ENCODE peak calls at places on chromosomes 11 and 22, in four cellular contexts. P is HepG2, Q is SK-N-SH, D is K562. M is an unnamed sample.

GRCh38 chr11:67631853-67632174 is 2.1 kb upstream of the NUDT8 start:
- DNase-seq in P (no peak), Q (no peak), D (no peak), M (no peak)

GRCh38 chr11:88531776-88532175 is 194.2 kb upstream of the CTSC start:
- DNase-seq in D (no peak), Q (no peak), P (no peak), M (no peak)

GRCh38 chr11:11391796-11392195 is 38.7 kb upstream of the CSNK2A3 start:
- DNase-seq in Q (no peak), P (no peak), D (no peak), M (no peak)

GRCh38 chr11:111620518-111620917 is 18.3 kb downstream of the SIK2 start:
- DNase-seq in Q (no peak), P (no peak), D (no peak), M (no peak)

GRCh38 chr11:111352935-111353695 is 26.0 kb downstream of the POU2AF1 start:
- DNase-seq in Q (no peak), P (no peak), D (no peak), M (no peak)

GRCh38 chr11:10866893-10867331 is 9.1 kb upstream of the ZBED5 start:
- DNase-seq in D (peak), Q (peak), P (no peak), M (no peak)

GRCh38 chr11:119786431-119787073 is 57.6 kb upstream of the NECTIN1 start:
- DNase-seq in D (no peak), P (no peak), Q (no peak), M (no peak)

GRCh38 chr11:66854231-66854661 is 2.6 kb upstream of the LRFN4 start:
- DNase-seq in P (no peak), Q (no peak), D (no peak), M (no peak)

GRCh38 chr11:21264125-21264524 is 594.7 kb downstream of the NELL1 start:
- DNase-seq in P (no peak), D (no peak), Q (no peak), M (no peak)

GRCh38 chr11:84583106-84583505 is 1044.0 kb downstream of the DLG2 start:
- DNase-seq in Q (no peak), P (no peak), D (no peak), M (no peak)

GRCh38 chr11:65438257-65439151 is 15.9 kb downstream of the NEAT1 start:
- DNase-seq in P (no peak), D (no peak), Q (no peak), M (no peak)

GRCh38 chr11:79932612-79933011 is 491.8 kb upstream of the TENM4 start:
- DNase-seq in P (no peak), Q (no peak), D (no peak), M (no peak)

GRCh38 chr22:26570126-26570525 is 19.8 kb downstream of the TPST2 start:
- DNase-seq in P (no peak), D (no peak), Q (no peak), M (no peak)

GRCh38 chr11:9982796-9983579 is 311.0 kb downstream of the SBF2 start:
- DNase-seq in P (peak), Q (no peak), D (peak), M (no peak)

GRCh38 chr11:45755281-45755859 is 49.6 kb upstream of the SLC35C1 start:
- DNase-seq in D (no peak), P (no peak), Q (no peak), M (no peak)

GRCh38 chr11:66119348-66120133 is 49.5 kb downstream of the PACS1 start:
- DNase-seq in P (peak), Q (peak), D (no peak), M (no peak)

GRCh38 chr11:776459-777287 is 614 bp downstream of the GATD1 start:
- DNase-seq in Q (peak), P (no peak), D (peak), M (peak)

GRCh38 chr11:45702511-45702910 is 37.1 kb upstream of the CHST1 start:
- DNase-seq in Q (no peak), D (no peak), P (no peak), M (no peak)

GRCh38 chr11:82902086-82902485 is 550 bp downstream of the DDIAS start:
- DNase-seq in P (no peak), Q (no peak), D (peak), M (no peak)

GRCh38 chr11:134331565-134332188 is at the start of gene GLB1L2:
- DNase-seq in P (peak), D (peak), Q (peak), M (peak)

GRCh38 chr11:96314326-96315050 is 28.5 kb downstream of the MAML2 start:
- DNase-seq in D (no peak), Q (no peak), P (no peak), M (no peak)

GRCh38 chr11:108743851-108744250 is 79.0 kb downstream of the DDX10 start:
- DNase-seq in D (no peak), P (no peak), Q (no peak), M (no peak)

GRCh38 chr11:59761985-59762384 is 6.8 kb downstream of the STX3 start:
- DNase-seq in Q (no peak), D (no peak), P (no peak), M (peak)

GRCh38 chr11:17873571-17873970 is 139.0 kb downstream of the KCNC1 start:
- DNase-seq in Q (no peak), D (no peak), P (no peak), M (no peak)

GRCh38 chr11:9210922-9211320 is 54.2 kb downstream of the DENND5A start:
- DNase-seq in D (no peak), Q (no peak), P (no peak), M (no peak)

GRCh38 chr11:65586676-65587075 is 8.9 kb downstream of the KCNK7 start:
- DNase-seq in D (no peak), P (no peak), Q (peak), M (no peak)

GRCh38 chr11:69351460-69351859 is 57.5 kb downstream of the MYEOV start:
- DNase-seq in Q (no peak), P (no peak), D (no peak), M (no peak)

GRCh38 chr11:61048368-61049065 is 53.8 kb upstream of the CD5 start:
- DNase-seq in P (no peak), D (no peak), Q (no peak), M (no peak)

GRCh38 chr11:57868491-57868890 is 106.9 kb downstream of the CTNND1 start:
- DNase-seq in P (no peak), D (no peak), Q (no peak), M (no peak)

GRCh38 chr22:46047226-46047625 is 70.3 kb upstream of the WNT7B start:
- DNase-seq in Q (no peak), P (no peak), D (no peak), M (no peak)

GRCh38 chr11:10722307-10722706 is 28.7 kb upstream of the CTR9 start:
- DNase-seq in D (no peak), Q (peak), P (no peak), M (no peak)

GRCh38 chr11:73939096-73939495 is 11.7 kb upstream of the DNAJB13 start:
- DNase-seq in Q (no peak), D (no peak), P (no peak), M (no peak)

GRCh38 chr11:9760180-9760550 is 96.3 kb downstream of the SWAP70 start:
- DNase-seq in D (no peak), P (no peak), Q (no peak), M (no peak)

GRCh38 chr11:46414466-46414796 is 22.9 kb upstream of the CHRM4 start:
- DNase-seq in P (no peak), Q (no peak), D (no peak), M (no peak)

DNA sequence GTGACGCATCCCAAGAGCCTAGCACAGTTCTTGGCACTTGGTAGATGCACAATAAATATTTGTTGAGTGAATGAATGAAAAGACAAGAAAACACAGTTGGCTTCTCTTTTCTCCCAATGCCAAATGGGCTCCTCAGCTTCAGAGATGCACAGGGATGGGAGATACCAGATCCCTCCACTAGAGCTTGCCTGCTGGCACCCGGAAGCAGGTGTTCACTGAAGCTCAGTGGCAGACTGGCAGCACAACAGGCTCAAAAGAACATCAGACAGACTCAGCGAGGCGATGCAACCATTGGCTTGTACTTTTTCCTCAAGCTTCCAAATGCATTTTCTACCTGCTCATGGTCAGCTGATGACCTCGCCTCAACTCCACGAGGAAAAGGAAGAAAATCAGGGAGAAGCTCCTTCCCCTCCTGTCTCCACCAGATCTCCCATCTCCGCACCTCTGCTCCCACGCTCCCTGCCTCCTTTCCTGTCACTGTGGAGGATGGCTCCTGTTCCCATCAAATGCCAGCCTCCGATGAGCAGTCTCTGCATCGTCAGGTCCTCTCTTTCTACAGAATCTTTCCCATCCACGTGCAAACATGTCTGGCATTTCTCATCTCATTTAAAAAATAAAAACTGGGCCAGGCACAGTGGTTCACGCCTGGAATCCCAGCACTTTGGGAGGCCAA is 5.8 kb downstream of the RAPSN start:
- DNase-seq in D (no peak), P (no peak), Q (peak), M (no peak)
- TF ChIP-seq REST in D (no peak), P (no peak), Q (no peak), M (no peak)

GRCh38 chr22:37472418-37473006 is 13.7 kb downstream of the MFNG start:
- DNase-seq in Q (peak), P (peak), D (peak), M (no peak)

GRCh38 chr22:37471721-37472417 is 14.3 kb downstream of the MFNG start:
- DNase-seq in D (no peak), Q (no peak), P (no peak), M (no peak)

GRCh38 chr22:37467556-37467955 is 18.6 kb downstream of the MFNG start:
- DNase-seq in P (no peak), D (no peak), Q (no peak), M (no peak)

GRCh38 chr22:37470087-37470445 is 16.1 kb downstream of the MFNG start:
- DNase-seq in Q (no peak), D (no peak), P (no peak), M (no peak)

DNA sequence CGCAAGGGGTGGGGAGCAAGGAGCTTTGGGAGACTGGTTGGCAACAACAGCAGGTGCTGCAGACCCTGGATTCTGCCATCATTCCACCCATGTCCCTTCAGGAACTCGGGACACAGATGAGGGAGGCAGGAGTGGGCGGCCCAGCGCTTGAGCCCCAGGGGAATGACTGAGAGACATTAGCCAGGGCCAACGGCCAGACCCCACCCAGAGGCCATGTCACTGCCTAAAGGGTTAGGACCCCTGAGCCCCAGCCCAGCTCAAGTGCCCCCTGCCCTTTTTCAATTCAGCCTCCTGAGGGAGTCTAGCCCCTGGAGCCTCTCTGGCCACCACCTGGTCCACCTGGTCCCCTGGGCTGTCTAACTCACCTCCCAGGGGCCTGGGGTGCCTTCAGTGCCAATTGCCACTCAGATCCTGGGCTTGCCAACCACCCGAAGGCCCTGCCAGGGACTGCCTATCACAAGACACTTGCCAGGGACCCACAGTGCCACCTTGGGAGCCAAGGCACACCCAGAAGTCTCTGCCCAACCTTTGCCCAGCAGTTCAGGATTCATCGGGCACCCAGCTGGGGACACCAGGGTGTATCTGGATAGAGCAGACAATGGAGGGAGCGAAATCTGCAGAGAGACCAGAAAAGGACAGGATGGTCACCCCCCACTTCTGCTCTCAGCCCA is 16.6 kb downstream of the MFNG start:
- DNase-seq in Q (no peak), D (no peak), P (no peak), M (no peak)
- TF ChIP-seq GABPA in Q (no peak), D (no peak), P (no peak), M (no peak)

DNA sequence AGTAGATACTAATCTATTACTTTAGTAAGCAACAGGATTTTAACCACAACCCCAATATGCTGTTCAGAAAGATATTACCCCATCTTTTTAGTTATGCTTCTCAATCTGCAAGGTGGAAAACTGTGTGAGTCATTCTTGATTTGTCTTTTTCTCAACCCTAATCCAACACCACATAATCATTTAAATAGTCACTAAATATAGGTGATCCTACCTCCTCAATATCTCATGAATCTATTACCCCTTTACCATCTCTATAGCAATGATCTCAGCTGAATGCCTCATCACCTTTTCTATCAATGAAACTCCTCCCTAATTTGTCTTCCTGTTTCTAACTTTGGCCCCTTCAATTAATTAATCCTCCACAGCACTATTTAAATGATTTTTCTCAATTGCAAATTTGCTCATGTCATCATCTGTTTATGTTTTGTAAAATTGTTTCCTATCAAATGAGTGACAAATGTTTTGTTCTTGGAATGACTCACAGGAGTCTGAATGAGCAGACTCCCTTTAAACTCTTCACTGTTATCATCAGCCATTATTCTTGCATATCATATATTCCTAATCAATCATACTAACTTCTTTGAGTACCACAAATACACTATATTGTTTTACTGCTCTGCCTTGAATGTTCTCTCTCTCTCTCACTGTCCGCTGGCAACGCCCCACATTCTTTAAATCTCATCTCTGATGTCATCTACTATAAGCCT is 26.1 kb downstream of the SNX19 start:
- DNase-seq in D (no peak), P (no peak), Q (no peak), M (no peak)
- TF ChIP-seq REST in D (no peak), P (no peak), Q (no peak), M (no peak)

GRCh38 chr11:78248903-78249302 is 60.2 kb downstream of the USP35 start:
- DNase-seq in Q (no peak), D (no peak), P (no peak), M (no peak)
- TF ChIP-seq GABPA in Q (no peak), D (no peak), P (no peak), M (no peak)

M was measured in HL-60.